ENCODE peak calls at places on chromosomes 12 and 14, in seven cellular contexts. K is Panc1, D is H1, S is stomach, M is IMR-90, R is foreskin keratinocyte, Q is right lobe of liver. V is an unnamed sample. For H3K27me3, the result is how much of the 10 kb centered on the place peaks cover.

GRCh38 chr14:90522585-90523191 is 125.9 kb downstream of the CALM1 start:
- DNase-seq in K (no peak), D (no peak), S (peak), M (no peak), R (no peak), Q (no peak), V (peak)

GRCh38 chr14:35944847-35945246 is 118.7 kb downstream of the BRMS1L start:
- DNase-seq in K (no peak), D (peak), S (no peak), M (no peak), R (no peak), Q (no peak), V (no peak)

GRCh38 chr12:122473543-122474323 is 27.0 kb downstream of the ZCCHC8 start:
- DNase-seq in K (no peak), D (no peak), S (peak), M (peak), R (peak), Q (no peak), V (no peak)

GRCh38 chr12:57216014-57216891 is at the start of gene NXPH4:
- DNase-seq in K (no peak), D (peak), S (peak), M (no peak), R (no peak), Q (no peak), V (no peak)

GRCh38 chr12:114933428-114934160 is 249.6 kb upstream of the TBX3 start:
- DNase-seq in K (peak), D (no peak), S (no peak), M (peak), R (no peak), Q (no peak), V (peak)

GRCh38 chr12:3117144-3117581 is 40.0 kb downstream of the TSPAN9 start:
- DNase-seq in K (no peak), D (no peak), S (no peak), M (peak), R (no peak), Q (no peak), V (no peak)

GRCh38 chr12:74449872-74450271 is 87.8 kb upstream of the ATXN7L3B start:
- DNase-seq in K (no peak), D (no peak), S (no peak), M (peak), R (peak), Q (no peak), V (peak)

GRCh38 chr12:98754095-98754494 is 109.0 kb downstream of the APAF1 start:
- DNase-seq in K (no peak), D (no peak), S (no peak), M (peak), R (no peak), Q (no peak), V (peak)

GRCh38 chr12:115811929-115812328 is 465.6 kb downstream of the MED13L start:
- DNase-seq in K (no peak), D (no peak), S (no peak), M (no peak), R (no peak), Q (no peak), V (no peak)

GRCh38 chr12:19778111-19778688 is 338.9 kb downstream of the AEBP2 start:
- DNase-seq in K (no peak), D (no peak), S (no peak), M (peak), R (no peak), Q (no peak), V (no peak)

GRCh38 chr14:75876526-75876925 is 105.3 kb downstream of the TGFB3 start:
- DNase-seq in K (no peak), D (no peak), S (no peak), M (peak), R (no peak), Q (no peak), V (no peak)

GRCh38 chr12:130796985-130797686 is 41.9 kb downstream of the STX2 start:
- DNase-seq in K (no peak), D (no peak), S (no peak), M (no peak), R (no peak), Q (no peak), V (no peak)

GRCh38 chr12:3380200-3381020 is 110.6 kb upstream of the PRMT8 start:
- DNase-seq in K (no peak), D (peak), S (no peak), M (no peak), R (no peak), Q (no peak), V (no peak)

GRCh38 chr14:90302529-90303303 is 29.0 kb downstream of the NRDE2 start:
- DNase-seq in K (no peak), D (no peak), S (no peak), M (no peak), R (no peak), Q (no peak), V (no peak)

GRCh38 chr12:112091563-112091962 is 17.0 kb downstream of the NAA25 start:
- DNase-seq in K (no peak), D (no peak), S (no peak), M (no peak), R (no peak), Q (no peak), V (no peak)

GRCh38 chr12:75816892-75817291 is 214.7 kb downstream of the PHLDA1 start:
- DNase-seq in K (no peak), D (no peak), S (no peak), M (peak), R (peak), Q (no peak), V (peak)

GRCh38 chr12:63362801-63363200 is 211.8 kb upstream of the AVPR1A start:
- DNase-seq in K (no peak), D (no peak), S (no peak), M (no peak), R (peak), Q (no peak), V (peak)

GRCh38 chr12:113086249-113087164 is 30.0 kb downstream of the DTX1 start:
- DNase-seq in K (no peak), D (no peak), S (no peak), M (no peak), R (no peak), Q (no peak), V (peak)

GRCh38 chr14:93375673-93376156 is 28.7 kb downstream of the COX8C start:
- DNase-seq in K (no peak), D (no peak), S (no peak), M (no peak), R (no peak), Q (no peak), V (no peak)

GRCh38 chr12:14563051-14563450 is 4.6 kb downstream of the PLBD1 start:
- DNase-seq in K (no peak), D (no peak), S (peak), M (no peak), R (no peak), Q (no peak), V (no peak)

GRCh38 chr12:27541031-27541719 is 17.2 kb downstream of the PPFIBP1 start:
- DNase-seq in K (no peak), D (no peak), S (no peak), M (no peak), R (peak), Q (no peak), V (no peak)

GRCh38 chr14:57970175-57970574 is 104.3 kb upstream of the SLC35F4 start:
- DNase-seq in K (no peak), D (no peak), S (no peak), M (no peak), R (no peak), Q (no peak), V (no peak)

GRCh38 chr14:88166616-88167015 is 156.5 kb downstream of the KCNK10 start:
- DNase-seq in K (no peak), D (no peak), S (no peak), M (peak), R (peak), Q (no peak), V (peak)

GRCh38 chr14:62692490-62693106 is 352.7 kb downstream of the KCNH5 start:
- DNase-seq in K (no peak), D (no peak), S (no peak), M (peak), R (no peak), Q (no peak), V (no peak)

GRCh38 chr14:25400607-25401206 is 350.8 kb upstream of the STXBP6 start:
- DNase-seq in K (peak), D (peak), S (peak), M (peak), R (no peak), Q (no peak), V (no peak)

GRCh38 chr12:5556946-5557673 is 125.2 kb downstream of the NTF3 start:
- DNase-seq in K (no peak), D (no peak), S (no peak), M (no peak), R (no peak), Q (no peak), V (no peak)

GRCh38 chr14:36068777-36069534 is 107.6 kb downstream of the PTCSC3 start:
- DNase-seq in K (no peak), D (no peak), S (no peak), M (peak), R (peak), Q (no peak), V (no peak)

GRCh38 chr12:1618489-1618888 is 10.5 kb upstream of the WNT5B start:
- DNase-seq in K (no peak), D (no peak), S (no peak), M (peak), R (no peak), Q (no peak), V (no peak)

GRCh38 chr12:116533343-116534248 is 25.6 kb upstream of the MAP1LC3B2 start:
- DNase-seq in K (peak), D (peak), S (peak), M (peak), R (no peak), Q (peak), V (no peak)

GRCh38 chr14:58978336-58978735 is 210.1 kb upstream of the DAAM1 start:
- DNase-seq in K (no peak), D (no peak), S (no peak), M (peak), R (no peak), Q (no peak), V (no peak)

GRCh38 chr14:55749201-55749812 is 169.3 kb downstream of the KTN1 start:
- DNase-seq in K (no peak), D (no peak), S (no peak), M (peak), R (peak), Q (no peak), V (no peak)

GRCh38 chr12:95492462-95492861 is 18.5 kb downstream of the METAP2 start:
- DNase-seq in K (no peak), D (no peak), S (no peak), M (no peak), R (no peak), Q (no peak), V (no peak)

GRCh38 chr14:36827861-36828260 is 166.2 kb downstream of the PAX9 start:
- DNase-seq in K (no peak), D (no peak), S (no peak), M (no peak), R (no peak), Q (no peak), V (no peak)

DNA sequence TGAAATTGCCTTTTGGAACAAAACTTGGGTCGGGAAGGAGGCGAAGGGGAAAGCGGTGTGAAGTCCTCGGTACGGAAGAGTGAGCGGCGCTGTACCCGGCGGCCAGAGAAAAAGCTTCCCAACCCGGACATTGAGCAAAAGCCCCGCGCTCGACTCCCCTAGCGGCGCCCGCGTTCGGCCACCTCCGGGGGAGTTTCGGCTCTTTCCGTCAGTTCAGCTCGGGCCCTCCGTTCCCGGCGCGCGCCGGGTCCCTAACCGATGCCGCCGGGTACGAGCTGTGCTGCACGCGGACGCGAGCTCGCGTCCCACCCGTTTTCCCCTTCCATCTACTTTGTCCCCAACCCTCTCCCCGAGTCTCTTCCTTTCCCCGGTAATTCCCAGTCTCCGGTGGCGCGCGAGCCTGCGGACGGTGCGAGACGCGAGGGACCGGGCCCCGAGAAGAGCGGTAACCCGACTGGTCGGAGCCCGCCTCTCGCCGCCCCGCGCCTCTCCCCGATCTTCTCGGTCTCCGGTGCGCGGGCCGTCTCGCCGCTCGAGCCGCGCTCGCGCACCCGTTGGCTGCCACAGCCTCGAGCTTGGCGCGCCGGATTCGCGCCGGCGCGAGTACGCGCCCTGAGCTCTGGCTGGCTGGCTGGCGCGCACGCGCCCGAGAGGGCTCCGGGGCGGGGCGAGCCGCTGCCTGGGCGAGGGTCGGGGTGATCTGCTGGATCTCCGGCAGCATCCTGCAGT is 446 bp upstream of the SPATS2 start:
- DNase-seq in K (no peak), D (peak), S (peak), M (peak), R (peak), Q (peak), V (no peak)
- TF ChIP-seq CTCF in K (peak), D (no peak), S (peak), M (peak), R (peak), Q (no peak), V (peak)

GRCh38 chr14:94771906-94772468 is 2.1 kb upstream of the GSC start:
- DNase-seq in K (no peak), D (peak), S (no peak), M (no peak), R (no peak), Q (no peak), V (no peak)

GRCh38 chr14:94771191-94771905 is 1.4 kb upstream of the GSC start:
- DNase-seq in K (no peak), D (peak), S (no peak), M (no peak), R (no peak), Q (no peak), V (no peak)

GRCh38 chr14:94770251-94770749 is 387 bp upstream of the GSC start:
- DNase-seq in K (no peak), D (peak), S (no peak), M (peak), R (no peak), Q (no peak), V (no peak)

GRCh38 chr14:94769413-94770250 is at the start of gene GSC:
- DNase-seq in K (no peak), D (peak), S (peak), M (peak), R (no peak), Q (no peak), V (no peak)

DNA sequence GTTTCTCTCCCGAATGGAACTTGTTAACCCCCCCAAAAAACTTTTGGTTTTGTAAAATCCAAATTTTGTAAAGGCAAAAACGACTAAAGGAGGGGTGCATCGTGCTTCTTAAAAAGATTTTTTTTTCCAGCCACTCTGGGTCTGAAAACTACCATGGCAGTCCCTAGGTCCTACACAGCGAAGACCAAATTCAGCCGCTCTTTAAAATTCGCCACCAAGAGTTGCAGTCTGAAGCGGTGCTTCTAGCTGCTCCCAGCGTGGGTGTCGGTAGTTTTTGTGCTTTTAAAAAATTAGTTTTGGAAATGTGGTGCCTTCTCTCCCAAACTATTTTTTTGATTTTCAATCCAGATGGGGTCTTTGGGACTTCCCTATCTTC is 890 bp upstream of the GSC start:
- DNase-seq in K (no peak), D (no peak), S (no peak), M (no peak), R (no peak), Q (no peak), V (no peak)
- H3K27me3 ChIP-seq in K (under half), D (half or more), S (half or more), M (half or more), R (half or more), Q (half or more), V (half or more)

DNA sequence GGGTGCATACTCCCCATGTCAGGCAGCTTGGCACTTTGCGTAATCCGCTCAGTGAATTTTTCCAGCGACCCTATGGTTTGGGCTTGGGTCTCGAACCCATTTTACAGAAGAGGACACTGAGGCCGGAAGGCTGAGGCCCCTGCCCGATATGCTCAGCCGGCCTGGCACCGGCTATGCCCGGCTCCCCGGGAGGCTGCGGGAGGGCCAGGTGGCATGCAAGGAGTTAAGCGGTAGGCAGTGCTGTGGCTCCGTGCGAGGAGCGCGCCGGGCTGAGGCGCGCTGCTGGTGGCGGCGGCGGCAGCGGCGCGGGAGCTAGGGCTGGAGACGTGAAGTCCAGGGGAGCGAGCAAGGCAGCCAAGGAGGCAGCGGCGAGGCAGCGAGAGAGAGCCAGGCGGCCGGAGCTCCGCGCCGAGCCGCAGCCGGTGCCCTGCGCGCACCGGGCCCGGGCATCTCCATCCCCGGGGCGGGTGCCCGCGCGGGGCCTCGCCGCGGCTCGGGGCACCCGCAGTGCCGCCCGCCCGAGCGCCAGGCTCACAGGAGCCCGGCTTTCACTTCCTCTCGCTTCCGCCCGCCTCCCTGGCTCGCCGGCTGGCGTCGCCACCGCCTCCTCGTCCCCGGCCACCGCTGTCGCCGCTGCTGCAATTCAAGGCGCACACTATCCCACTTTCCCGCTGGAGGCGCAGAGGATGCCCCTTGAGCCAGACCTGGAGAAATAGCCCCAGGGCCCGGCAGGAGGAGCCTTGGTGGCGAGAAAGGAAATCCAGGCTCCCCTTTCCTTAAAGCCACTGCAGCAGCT is at the start of gene WSCD2:
- DNase-seq in K (no peak), D (peak), S (peak), M (no peak), R (no peak), Q (peak), V (no peak)
- TF ChIP-seq CTCF in K (peak), D (peak), S (peak), M (no peak), R (no peak), Q (no peak), V (peak)

DNA sequence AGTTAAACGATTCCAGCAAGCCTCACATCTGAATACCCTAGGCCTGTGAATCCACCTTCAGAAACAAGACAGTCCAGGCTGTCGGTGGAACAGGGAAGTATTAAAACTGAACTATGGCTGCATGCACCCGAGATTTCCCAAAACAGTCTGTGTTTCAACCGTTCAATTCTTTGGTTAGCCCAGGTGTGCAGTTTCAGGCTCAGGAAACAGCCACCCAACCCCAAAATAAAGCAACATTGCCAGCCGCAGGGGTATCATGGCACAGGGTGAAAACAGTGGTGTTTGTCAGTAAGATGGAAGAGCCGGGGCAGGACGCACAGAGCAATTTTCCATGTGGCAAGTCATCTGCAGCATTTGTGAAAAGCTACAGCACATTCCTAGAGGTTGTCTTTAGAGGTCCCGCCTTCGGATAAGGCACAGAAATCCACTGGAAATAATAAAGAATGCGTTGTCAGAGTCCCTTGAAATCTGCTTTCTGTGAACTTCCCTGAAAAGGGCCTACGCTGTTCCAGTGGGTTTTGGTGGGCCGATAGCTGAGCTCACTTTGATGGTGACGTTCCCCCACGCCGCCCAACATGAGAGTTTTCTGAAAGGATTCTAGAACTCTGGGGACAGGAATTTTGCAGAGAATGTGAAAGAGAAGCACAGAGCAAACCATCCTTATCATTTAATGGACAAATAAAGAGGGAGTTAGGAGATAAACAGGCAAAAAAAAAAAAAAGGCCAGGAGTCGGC is 84.9 kb downstream of the BCL11B start:
- DNase-seq in K (no peak), D (no peak), S (no peak), M (no peak), R (no peak), Q (no peak), V (no peak)
- H3K27me3 ChIP-seq in K (under half), D (under half), S (under half), M (under half), R (under half), Q (under half), V (under half)